ENCODE peak calls at places on chromosomes 6 and 20, in four cellular contexts. N is GM23248, B is AG08396, T is ELR. D is an unnamed sample.

GRCh38 chr6:128882991-128883571 is at the start of gene LAMA2:
- DNase-seq in N (peak), B (peak), T (peak), D (peak)

GRCh38 chr20:5073154-5074049 is 46.4 kb downstream of the PCNA start:
- DNase-seq in N (peak), B (peak), T (peak), D (peak)

GRCh38 chr6:165184192-165184979 is 125.0 kb downstream of the C6orf118 start:
- DNase-seq in N (peak), B (no peak), T (no peak), D (peak)

GRCh38 chr6:16669227-16669626 is 92.0 kb downstream of the ATXN1 start:
- DNase-seq in N (peak), B (no peak), T (peak), D (peak)

GRCh38 chr6:25485820-25486559 is 166.0 kb upstream of the SCGN start:
- DNase-seq in N (peak), B (no peak), T (no peak), D (no peak)

GRCh38 chr6:133355922-133356321 is 114.8 kb downstream of the EYA4 start:
- DNase-seq in N (no peak), B (no peak), T (no peak), D (no peak)

GRCh38 chr6:13814938-13815575 is 700 bp upstream of the MCUR1 start:
- DNase-seq in N (peak), B (no peak), T (peak), D (peak)

GRCh38 chr6:137452331-137452894 is 41.8 kb downstream of the OLIG3 start:
- DNase-seq in N (peak), B (no peak), T (no peak), D (no peak)

GRCh38 chr20:32053648-32054047 is 1.6 kb downstream of the HCK start:
- DNase-seq in N (no peak), B (no peak), T (no peak), D (no peak)

GRCh38 chr6:51663525-51663924 is 423.9 kb downstream of the PKHD1 start:
- DNase-seq in N (no peak), B (no peak), T (no peak), D (no peak)

GRCh38 chr20:39112196-39112743 is 150.1 kb downstream of the DHX35 start:
- DNase-seq in N (peak), B (peak), T (peak), D (peak)

GRCh38 chr6:152316024-152316423 is 321.1 kb downstream of the SYNE1 start:
- DNase-seq in N (peak), B (peak), T (peak), D (no peak)

GRCh38 chr6:114580882-114581281 is 238.1 kb upstream of the HS3ST5 start:
- DNase-seq in N (no peak), B (no peak), T (no peak), D (no peak)

GRCh38 chr6:170080828-170081368 is 210.0 kb downstream of the DLL1 start:
- DNase-seq in N (no peak), B (no peak), T (no peak), D (no peak)

GRCh38 chr6:75337805-75338204 is 53.2 kb upstream of the TMEM30A start:
- DNase-seq in N (no peak), B (no peak), T (peak), D (no peak)

GRCh38 chr6:148972481-148972880 is 225.7 kb downstream of the UST start:
- DNase-seq in N (no peak), B (no peak), T (no peak), D (no peak)

GRCh38 chr20:63858393-63859165 is 2.7 kb upstream of the ABHD16B start:
- DNase-seq in N (peak), B (no peak), T (peak), D (peak)

GRCh38 chr20:33789109-33789857 is 21.9 kb upstream of the CHMP4B start:
- DNase-seq in N (peak), B (peak), T (peak), D (peak)

GRCh38 chr20:10239954-10240353 is 21.3 kb downstream of the SNAP25 start:
- DNase-seq in N (no peak), B (peak), T (peak), D (peak)

GRCh38 chr6:35948725-35949124 is 27.8 kb upstream of the SRPK1 start:
- DNase-seq in N (peak), B (no peak), T (peak), D (peak)

GRCh38 chr6:66897576-66897975 is 1190.5 kb upstream of the EYS start:
- DNase-seq in N (no peak), B (no peak), T (peak), D (peak)

GRCh38 chr6:1271071-1271763 is 40.7 kb upstream of the FOXQ1 start:
- DNase-seq in N (no peak), B (no peak), T (no peak), D (no peak)

GRCh38 chr6:56004421-56004820 is 129.0 kb upstream of the BMP5 start:
- DNase-seq in N (peak), B (no peak), T (peak), D (peak)

GRCh38 chr20:62804021-62804631 is 509 bp upstream of the OGFR start:
- DNase-seq in N (peak), B (no peak), T (peak), D (peak)

GRCh38 chr6:110708295-110708965 is 106.8 kb downstream of the CDK19 start:
- DNase-seq in N (peak), B (peak), T (peak), D (peak)

GRCh38 chr6:109263873-109264700 is 118.2 kb downstream of the CD164 start:
- DNase-seq in N (no peak), B (no peak), T (no peak), D (no peak)

GRCh38 chr6:14542670-14543366 is 425.2 kb downstream of the CD83 start:
- DNase-seq in N (peak), B (peak), T (peak), D (peak)

GRCh38 chr6:22221211-22221610 is 75.6 kb downstream of the PRL start:
- DNase-seq in N (no peak), B (no peak), T (no peak), D (no peak)

GRCh38 chr6:118542184-118542952 is 5.7 kb upstream of the PLN start:
- DNase-seq in N (peak), B (peak), T (peak), D (peak)

GRCh38 chr20:4217349-4217761 is 202.0 kb upstream of the RNF24 start:
- DNase-seq in N (no peak), B (peak), T (no peak), D (peak)

GRCh38 chr20:15475483-15475882 is 1097.8 kb downstream of the KIF16B start:
- DNase-seq in N (no peak), B (no peak), T (peak), D (peak)

GRCh38 chr6:2848851-2849250 is 7.2 kb upstream of the SERPINB1 start:
- DNase-seq in N (no peak), B (no peak), T (no peak), D (no peak)

GRCh38 chr20:19735446-19735845 is 22.6 kb upstream of the RIN2 start:
- DNase-seq in N (peak), B (peak), T (peak), D (peak)

GRCh38 chr20:50541606-50542041 is 31.4 kb downstream of the PTPN1 start:
- DNase-seq in N (no peak), B (no peak), T (no peak), D (no peak)

GRCh38 chr6:52617087-52617486 is 40.2 kb upstream of the TRAM2 start:
- DNase-seq in N (no peak), B (no peak), T (no peak), D (no peak)

GRCh38 chr20:15756001-15756400 is 817.2 kb downstream of the KIF16B start:
- DNase-seq in N (no peak), B (no peak), T (no peak), D (no peak)

GRCh38 chr20:33672426-33673114 is 1.7 kb downstream of the NECAB3 start:
- DNase-seq in N (peak), B (no peak), T (no peak), D (no peak)

GRCh38 chr6:109192865-109193264 is 97.6 kb downstream of the CEP57L1 start:
- DNase-seq in N (no peak), B (no peak), T (no peak), D (no peak)

GRCh38 chr6:112202639-112203341 is 51.6 kb downstream of the LAMA4 start:
- DNase-seq in N (peak), B (no peak), T (peak), D (peak)

GRCh38 chr20:23125159-23125558 is 39.0 kb upstream of the CD93 start:
- DNase-seq in N (no peak), B (no peak), T (no peak), D (no peak)